ENCODE peak calls at places on chromosomes 5 and 9, in eight cellular contexts. Z is heart right ventricle; O is psoas muscle; W is A549; A is mesendoderm; V is ascending aorta; U is CD4-positive, CD25-positive, alpha-beta regulatory T cell; M is GM23338. G is an unnamed sample. For H3K4me1, the result is how much of the 10 kb centered on the place peaks cover.

GRCh38 chr5:41414598-41414997 is 95.8 kb downstream of the PLCXD3 start:
- DNase-seq in O (no peak), M (no peak), Z (no peak), A (peak), U (no peak), W (peak), V (no peak), G (no peak)

GRCh38 chr9:129550199-129550839 is 70.6 kb downstream of the C9orf50 start:
- DNase-seq in W (peak), U (no peak), O (peak), V (peak), M (peak), Z (peak), A (peak), G (no peak)

GRCh38 chr5:150582281-150582791 is 58.1 kb upstream of the SYNPO start:
- DNase-seq in O (no peak), V (peak), W (no peak), U (no peak), M (no peak), A (no peak), Z (no peak), G (no peak)

GRCh38 chr5:61010759-61011460 is 65.9 kb downstream of the NDUFAF2 start:
- DNase-seq in M (peak), A (peak), O (peak), V (no peak), Z (no peak), U (no peak), W (peak), G (no peak)

GRCh38 chr5:151497391-151498002 is 50.1 kb downstream of the SLC36A1 start:
- DNase-seq in Z (no peak), A (no peak), W (no peak), O (no peak), M (no peak), U (no peak), V (no peak), G (no peak)

GRCh38 chr9:114958021-114958846 is 27.8 kb upstream of the TNFSF8 start:
- DNase-seq in W (no peak), A (no peak), O (peak), U (peak), V (peak), M (no peak), Z (peak), G (no peak)

GRCh38 chr9:27717991-27718390 is 144.7 kb upstream of the C9orf72 start:
- DNase-seq in U (no peak), V (no peak), Z (no peak), M (no peak), O (no peak), A (no peak), W (no peak), G (no peak)

GRCh38 chr9:35482071-35482470 is 7.8 kb upstream of the RUSC2 start:
- DNase-seq in W (no peak), A (no peak), O (no peak), U (no peak), M (no peak), V (no peak), Z (no peak), G (no peak)

GRCh38 chr9:113614843-113615648 is 151.5 kb downstream of the RGS3 start:
- DNase-seq in O (no peak), V (peak), A (no peak), U (no peak), M (no peak), W (no peak), Z (peak), G (no peak)
- H3K27ac ChIP-seq in O (peak), V (peak), A (no peak), U (no peak), M (no peak), W (no peak), Z (peak), G (no peak)

GRCh38 chr5:57836921-57837320 is 354.3 kb upstream of the ACTBL2 start:
- DNase-seq in O (no peak), Z (no peak), M (no peak), U (no peak), W (no peak), A (no peak), V (no peak), G (no peak)
- H3K4me1 ChIP-seq in O (under half), Z (under half), M (under half), U (under half), W (half or more), A (under half), V (under half), G (under half)

DNA sequence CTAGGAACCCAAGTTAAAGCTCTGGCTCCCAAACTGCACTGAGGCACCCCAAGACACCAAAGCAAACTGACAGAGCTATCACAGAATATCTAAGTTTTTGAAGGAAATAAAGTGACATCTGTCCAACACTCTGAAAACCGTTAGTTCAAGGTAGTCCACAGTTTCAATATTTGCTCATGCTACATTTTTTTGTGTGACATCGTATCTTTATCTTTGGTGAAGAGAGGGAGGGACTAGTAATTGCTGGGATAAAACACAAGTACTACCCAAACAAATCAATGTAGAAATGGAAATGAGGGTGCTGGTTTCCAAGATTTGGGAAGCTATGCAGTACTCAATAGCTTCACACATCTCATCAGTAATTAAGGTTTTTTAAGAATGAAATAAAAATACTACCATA is 20.6 kb downstream of the LIFR start:
- DNase-seq in Z (no peak), U (no peak), W (no peak), O (no peak), A (no peak), M (no peak), V (no peak), G (no peak)
- H3K4me3 ChIP-seq in Z (no peak), U (no peak), W (no peak), O (no peak), A (no peak), M (no peak), V (no peak), G (no peak)

GRCh38 chr5:149141957-149142851 is 911 bp downstream of the ABLIM3 start:
- DNase-seq in Z (peak), V (peak), W (no peak), O (peak), A (no peak), U (no peak), M (peak), G (no peak)
- H3K27ac ChIP-seq in Z (peak), V (peak), W (peak), O (peak), A (no peak), U (no peak), M (no peak), G (no peak)

GRCh38 chr9:77851862-77852602 is 179.6 kb downstream of the GNAQ start:
- DNase-seq in A (no peak), M (no peak), Z (no peak), U (peak), V (no peak), W (no peak), O (no peak), G (no peak)
- H3K4me1 ChIP-seq in A (under half), M (under half), Z (under half), U (under half), V (under half), W (half or more), O (under half), G (under half)

DNA sequence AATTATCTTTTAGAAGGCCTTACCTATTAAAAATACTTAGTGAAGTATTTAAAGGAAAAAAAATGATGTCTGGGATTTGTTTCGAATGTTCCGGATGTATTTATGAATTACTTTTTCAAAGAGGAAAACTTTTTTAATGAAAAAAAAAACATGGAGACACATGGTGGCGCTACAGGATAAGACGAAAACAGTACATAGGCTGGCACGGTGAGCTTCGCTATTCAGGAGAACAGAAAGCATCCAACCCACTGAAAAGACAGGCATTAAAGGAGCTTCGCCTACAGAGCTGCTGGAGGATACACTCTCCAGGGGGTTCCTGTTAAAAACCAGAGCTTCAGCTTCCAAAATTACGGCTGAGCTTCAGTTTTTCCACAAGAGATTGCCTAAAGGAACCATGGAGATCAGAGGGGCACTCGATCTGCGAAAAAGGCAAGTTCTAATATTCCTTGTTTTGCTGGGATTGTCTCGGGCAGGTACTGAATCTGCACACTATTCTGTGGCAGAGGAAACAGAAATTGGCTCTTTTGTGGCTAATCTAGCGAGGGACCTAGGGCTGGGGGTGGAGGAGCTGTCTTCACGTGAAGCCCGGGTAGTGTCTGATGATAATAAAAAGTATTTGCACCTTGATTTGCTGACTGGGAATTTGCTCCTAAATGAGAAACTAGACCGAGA is at the start of gene PCDHB14:
- DNase-seq in Z (no peak), M (peak), O (no peak), U (peak), W (peak), A (peak), V (no peak), G (no peak)
- H3K4me3 ChIP-seq in Z (peak), M (peak), O (peak), U (peak), W (peak), A (no peak), V (peak), G (no peak)

DNA sequence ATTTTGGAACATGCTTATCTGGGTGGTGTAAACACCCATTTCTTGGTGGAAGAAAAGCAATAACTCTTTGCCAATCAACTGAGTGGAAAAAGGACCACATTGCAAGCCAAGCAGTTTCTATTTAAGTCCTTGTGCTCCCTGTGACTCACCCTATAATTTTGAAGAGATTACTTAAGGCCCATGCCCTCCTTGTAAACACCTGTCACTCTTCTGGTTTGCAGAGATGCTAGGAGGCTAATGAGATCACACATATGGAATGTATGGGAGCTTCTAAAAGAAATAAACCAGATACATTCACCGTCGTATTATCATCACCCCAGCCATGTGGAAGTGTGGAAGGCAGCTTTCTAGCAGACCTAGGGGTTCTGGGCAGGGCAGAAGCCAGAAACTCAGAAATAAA is 337.1 kb downstream of the GADD45G start:
- DNase-seq in O (no peak), W (peak), Z (no peak), V (no peak), M (no peak), U (no peak), A (no peak), G (no peak)
- H3K27ac ChIP-seq in O (peak), W (no peak), Z (no peak), V (no peak), M (no peak), U (no peak), A (no peak), G (no peak)

G was measured in CD8-positive, alpha-beta memory T cell.